ENCODE peak calls at places on chromosome 10, in ten cellular contexts. M is activated CD4-positive, alpha-beta T cell treated with anti-CD3 and anti-CD28 coated beads, Interleukin-2, amount 10 ng/mL, durations not matched to agents 7 days and 5 days; O is globus pallidus; L is activated naive CD4-positive, alpha-beta T cell treated with anti-CD3 and anti-CD28 coated beads, Interleukin-2, amount 10 ng/mL, durations not matched to agents 7 days and 5 days; J is sigmoid colon; Y is NCI-H345; Q is bronchial epithelial cell; A is COLO829; I is AG09319; U is NAMALWA. D is an unnamed sample.

GRCh38 chr10:110931769-110932381 is 12.5 kb downstream of the SHOC2 start:
- DNase-seq in M (no peak), O (no peak), L (no peak), J (no peak), Y (no peak), Q (no peak), A (no peak), I (no peak), U (no peak), D (no peak)

GRCh38 chr10:123864923-123865322 is 26.7 kb downstream of the CPXM2 start:
- DNase-seq in M (no peak), O (no peak), L (no peak), J (peak), Y (no peak), Q (no peak), A (no peak), I (no peak), U (no peak), D (no peak)

GRCh38 chr10:124648738-124649137 is 95.4 kb downstream of the FAM53B start:
- DNase-seq in M (peak), O (peak), L (peak), J (peak), Y (peak), Q (peak), A (no peak), I (peak), U (peak), D (no peak)

GRCh38 chr10:43046288-43046991 is 30.4 kb upstream of the RET start:
- DNase-seq in M (no peak), O (no peak), L (peak), J (peak), Y (no peak), Q (no peak), A (no peak), I (no peak), U (no peak), D (peak)

GRCh38 chr10:129494176-129494575 is 27.1 kb downstream of the MGMT start:
- DNase-seq in M (no peak), O (no peak), L (no peak), J (no peak), Y (no peak), Q (no peak), A (no peak), I (no peak), U (no peak), D (no peak)

GRCh38 chr10:50275650-50276235 is 24.4 kb upstream of the ASAH2 start:
- DNase-seq in M (peak), O (peak), L (peak), J (no peak), Y (peak), Q (peak), A (peak), I (no peak), U (peak), D (no peak)

GRCh38 chr10:121418126-121418777 is 180.0 kb downstream of the FGFR2 start:
- DNase-seq in M (no peak), O (no peak), L (no peak), J (no peak), Y (no peak), Q (peak), A (no peak), I (no peak), U (no peak), D (no peak)

GRCh38 chr10:29394321-29394932 is 105.6 kb downstream of the LYZL1 start:
- DNase-seq in M (no peak), O (no peak), L (no peak), J (no peak), Y (no peak), Q (no peak), A (no peak), I (no peak), U (no peak), D (no peak)

GRCh38 chr10:59688921-59689351 is 20.7 kb downstream of the SLC16A9 start:
- DNase-seq in M (no peak), O (no peak), L (no peak), J (no peak), Y (no peak), Q (peak), A (peak), I (no peak), U (peak), D (no peak)

GRCh38 chr10:23694446-23694920 is 255.6 kb downstream of the OTUD1 start:
- DNase-seq in M (no peak), O (no peak), L (peak), J (no peak), Y (no peak), Q (no peak), A (no peak), I (no peak), U (no peak), D (no peak)

GRCh38 chr10:50883624-50884023 is 1.8 kb downstream of the A1CF start:
- DNase-seq in M (no peak), O (no peak), L (no peak), J (no peak), Y (no peak), Q (no peak), A (no peak), I (no peak), U (no peak), D (no peak)